ENCODE peak calls at places on chromosomes 13 and 19, in six cellular contexts. C is H1, S is GM12891, A is HepG2, Z is K562, T is GM12878. D is an unnamed sample.
A peak's percentile ranks its signal among the peaks of the same experiment; 100 is the strongest.

GRCh38 chr13:28485551-28485950 is 9.4 kb downstream of the FLT1 start:
- DNase-seq in C (no peak), S (no peak), A (no peak), Z (no peak), T (no peak), D (no peak)

GRCh38 chr19:16462757-16463250 is 9.0 kb downstream of the EPS15L1 start:
- DNase-seq in C (no peak), S (no peak), A (no peak), Z (no peak), T (no peak), D (no peak)

GRCh38 chr19:1606138-1606651 is 933 bp upstream of the UQCR11 start:
- DNase-seq in C (no peak), S (no peak), A (no peak), Z (peak; percentile 29), T (no peak), D (no peak)

GRCh38 chr13:56718791-56719190 is 421.9 kb upstream of the PRR20A start:
- DNase-seq in C (no peak), S (no peak), A (no peak), Z (no peak), T (no peak), D (no peak)

GRCh38 chr13:26568132-26568815 is 10.8 kb downstream of the WASF3 start:
- DNase-seq in C (no peak), S (no peak), A (no peak), Z (no peak), T (no peak), D (no peak)

GRCh38 chr19:42010245-42011126 is 16.5 kb upstream of the ATP1A3 start:
- DNase-seq in C (no peak), S (no peak), A (no peak), Z (no peak), T (no peak), D (no peak)

GRCh38 chr19:15508035-15508710 is at the start of gene CYP4F22:
- DNase-seq in C (no peak), S (no peak), A (no peak), Z (peak; percentile 18), T (no peak), D (no peak)

GRCh38 chr13:95420501-95420900 is 119.2 kb upstream of the ABCC4 start:
- DNase-seq in C (no peak), S (no peak), A (no peak), Z (no peak), T (no peak), D (no peak)

GRCh38 chr19:572891-573825 is 762 bp downstream of the BSG start:
- DNase-seq in C (no peak), S (no peak), A (no peak), Z (no peak), T (no peak), D (no peak)

GRCh38 chr19:2847507-2847906 is 6.2 kb downstream of the ZNF555 start:
- DNase-seq in C (no peak), S (no peak), A (no peak), Z (no peak), T (no peak), D (no peak)

GRCh38 chr19:30664358-30665058 is 292.3 kb downstream of the ZNF536 start:
- DNase-seq in C (no peak), S (no peak), A (peak; percentile 84), Z (no peak), T (no peak), D (no peak)

GRCh38 chr13:62357887-62358645 is 942.4 kb upstream of the PCDH20 start:
- DNase-seq in C (peak; percentile 39), S (no peak), A (peak; percentile 60), Z (no peak), T (peak; percentile 12), D (no peak)

GRCh38 chr13:53015044-53015443 is 13.6 kb upstream of the OLFM4 start:
- DNase-seq in C (no peak), S (no peak), A (no peak), Z (no peak), T (no peak), D (no peak)

GRCh38 chr13:56735537-56735942 is 405.2 kb upstream of the PRR20A start:
- DNase-seq in C (no peak), S (no peak), A (no peak), Z (no peak), T (no peak), D (no peak)

GRCh38 chr19:6211632-6212402 is 68.0 kb downstream of the MLLT1 start:
- DNase-seq in C (no peak), S (no peak), A (no peak), Z (no peak), T (no peak), D (no peak)

GRCh38 chr13:44715287-44716224 is 139.4 kb upstream of the TSC22D1 start:
- DNase-seq in C (no peak), S (no peak), A (no peak), Z (no peak), T (no peak), D (no peak)

GRCh38 chr19:30719189-30719990 is 347.2 kb downstream of the ZNF536 start:
- DNase-seq in C (no peak), S (peak; percentile 39), A (no peak), Z (peak; percentile 15), T (no peak), D (peak; percentile 19)

GRCh38 chr19:51549533-51550324 is 18.3 kb upstream of the SIGLEC6 start:
- DNase-seq in C (no peak), S (no peak), A (no peak), Z (peak; percentile 73), T (no peak), D (no peak)

GRCh38 chr13:29428310-29428991 is 167.0 kb downstream of the SLC7A1 start:
- DNase-seq in C (peak; percentile 25), S (no peak), A (no peak), Z (peak; percentile 11), T (no peak), D (no peak)

GRCh38 chr19:4472174-4472974 is at the start of gene HDGFL2:
- DNase-seq in C (no peak), S (peak; percentile 99), A (no peak), Z (no peak), T (no peak), D (peak; percentile 22)

GRCh38 chr19:4473708-4474503 is 1.8 kb downstream of the HDGFL2 start:
- DNase-seq in C (no peak), S (no peak), A (no peak), Z (no peak), T (no peak), D (no peak)

GRCh38 chr19:4473011-4473410 is 914 bp downstream of the HDGFL2 start:
- DNase-seq in C (no peak), S (no peak), A (no peak), Z (no peak), T (no peak), D (peak; percentile 28)

GRCh38 chr19:4474504-4475136 is 2.5 kb downstream of the HDGFL2 start:
- DNase-seq in C (peak; percentile 68), S (peak; percentile 85), A (no peak), Z (peak; percentile 38), T (no peak), D (peak; percentile 82)

GRCh38 chr19:4471400-4472173 is 510 bp upstream of the HDGFL2 start:
- DNase-seq in C (peak; percentile 99), S (peak; percentile 88), A (peak; percentile 100), Z (peak; percentile 99), T (peak; percentile 100), D (peak; percentile 99)
- TF ChIP-seq POLR2A in C (no peak), S (peak; percentile 30), A (peak; percentile 52), Z (peak; percentile 85), T (peak; percentile 49), D (no peak)

GRCh38 chr19:19529783-19530422 is 1.2 kb downstream of the YJEFN3 start:
- DNase-seq in C (no peak), S (no peak), A (no peak), Z (no peak), T (no peak), D (no peak)

GRCh38 chr19:19527674-19528625 is 761 bp upstream of the YJEFN3 start:
- DNase-seq in C (no peak), S (no peak), A (no peak), Z (no peak), T (no peak), D (no peak)

GRCh38 chr19:19530423-19530804 is 1.7 kb downstream of the YJEFN3 start:
- DNase-seq in C (no peak), S (no peak), A (no peak), Z (no peak), T (no peak), D (no peak)

GRCh38 chr19:19527371-19527656 is 1.4 kb upstream of the YJEFN3 start:
- DNase-seq in C (no peak), S (no peak), A (no peak), Z (no peak), T (no peak), D (no peak)

DNA sequence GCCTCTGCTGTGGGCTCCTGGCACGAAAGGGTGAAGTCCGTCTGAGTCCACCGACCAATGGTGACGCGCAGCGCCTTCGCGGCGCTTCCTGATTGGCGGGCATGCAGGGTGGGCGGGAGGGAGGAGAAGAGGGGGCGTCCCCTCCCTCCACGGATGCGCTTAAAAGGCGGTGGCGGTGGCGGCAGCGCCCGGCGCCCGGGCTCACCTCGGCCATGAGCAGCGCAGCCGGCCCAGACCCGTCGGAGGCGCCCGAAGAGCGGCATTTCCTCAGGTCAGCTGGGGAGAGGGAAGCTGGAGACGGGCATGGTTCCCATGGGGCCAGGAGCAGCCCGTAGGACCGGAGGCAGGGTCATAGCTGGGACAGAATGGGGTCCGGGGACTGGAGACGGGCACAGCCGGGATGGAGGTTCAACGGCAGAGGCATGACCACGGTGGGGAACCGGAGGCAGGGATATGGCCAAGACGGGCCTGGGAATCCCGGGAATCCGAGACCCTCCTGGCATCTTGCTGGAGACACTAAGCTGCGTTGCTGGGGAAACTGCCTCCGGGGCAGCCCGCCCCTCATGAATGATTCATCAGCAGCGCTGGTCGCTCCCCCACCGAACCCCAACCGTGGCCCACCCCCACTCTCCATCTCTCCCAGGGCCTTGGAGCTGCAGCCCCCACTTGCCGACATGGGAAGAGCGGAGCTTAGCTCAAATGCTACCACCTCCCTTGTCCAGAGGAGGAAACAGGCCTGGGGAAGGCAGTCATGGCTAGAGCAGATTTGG is at the start of gene YJEFN3:
- DNase-seq in C (no peak), S (no peak), A (no peak), Z (no peak), T (no peak), D (no peak)
- TF ChIP-seq POLR2AphosphoS5 in C (no peak), S (no peak), A (no peak), Z (no peak), T (no peak), D (peak; percentile 53)

GRCh38 chr19:49436381-49437017 is 4.8 kb downstream of the SLC17A7 start:
- DNase-seq in C (peak; percentile 89), S (no peak), A (no peak), Z (peak; percentile 89), T (no peak), D (no peak)
- TF ChIP-seq TAF1 in C (peak; percentile 12), S (no peak), A (no peak), Z (no peak), T (no peak), D (no peak)

GRCh38 chr19:52691737-52692136 is 43.1 kb downstream of the ZNF611 start:
- DNase-seq in C (no peak), S (no peak), A (no peak), Z (peak; percentile 10), T (peak; percentile 62), D (no peak)

GRCh38 chr19:52691215-52691610 is 43.6 kb downstream of the ZNF611 start:
- DNase-seq in C (no peak), S (no peak), A (no peak), Z (no peak), T (no peak), D (no peak)

GRCh38 chr19:52689804-52690394 is 44.9 kb downstream of the ZNF611 start:
- DNase-seq in C (no peak), S (no peak), A (no peak), Z (peak; percentile 29), T (no peak), D (peak; percentile 23)

GRCh38 chr19:52692431-52693008 is 42.3 kb downstream of the ZNF611 start:
- DNase-seq in C (no peak), S (no peak), A (no peak), Z (peak; percentile 56), T (no peak), D (no peak)

GRCh38 chr19:52690395-52691214 is 44.2 kb downstream of the ZNF611 start:
- DNase-seq in C (peak; percentile 49), S (peak; percentile 79), A (peak; percentile 60), Z (peak; percentile 92), T (peak; percentile 45), D (peak; percentile 72)
- TF ChIP-seq POLR2A in C (no peak), S (no peak), A (peak; percentile 46), Z (peak; percentile 86), T (peak; percentile 73), D (peak; percentile 67)